ENCODE peak calls at places on chromosomes 6 and 20, in seven cellular contexts. One of them, this sample, is unnamed.

GRCh38 chr6:29671026-29671425 is 9.9 kb downstream of the ZFP57 start:
- DNase-seq in HCT116: no peak
- DNase-seq in Peyer's patch: no peak
- DNase-seq in right lobe of liver: no peak
- DNase-seq in breast epithelium: no peak
- DNase-seq in IMR-90: no peak
- DNase-seq in uterus: no peak
- DNase-seq in this sample: no peak

GRCh38 chr6:152146385-152146784 is 338.9 kb downstream of the ESR1 start:
- DNase-seq in IMR-90: peak; percentile 91
- DNase-seq in uterus: no peak
- DNase-seq in Peyer's patch: no peak
- DNase-seq in HCT116: no peak
- DNase-seq in breast epithelium: no peak
- DNase-seq in right lobe of liver: no peak
- DNase-seq in this sample: no peak

GRCh38 chr6:156794963-156795362 is 17.8 kb downstream of the ARID1B start:
- DNase-seq in Peyer's patch: no peak
- DNase-seq in right lobe of liver: no peak
- DNase-seq in breast epithelium: no peak
- DNase-seq in uterus: no peak
- DNase-seq in HCT116: no peak
- DNase-seq in IMR-90: no peak
- DNase-seq in this sample: no peak

GRCh38 chr6:29938746-29939508 is 3.4 kb upstream of the HLA-A start:
- DNase-seq in Peyer's patch: no peak
- DNase-seq in HCT116: no peak
- DNase-seq in breast epithelium: no peak
- DNase-seq in IMR-90: no peak
- DNase-seq in right lobe of liver: no peak
- DNase-seq in uterus: no peak
- DNase-seq in this sample: no peak

GRCh38 chr6:27019651-27020552 is 227.6 kb upstream of the PRSS16 start:
- DNase-seq in IMR-90: peak; percentile 93
- DNase-seq in uterus: peak; percentile 85
- DNase-seq in breast epithelium: peak; percentile 88
- DNase-seq in right lobe of liver: peak; percentile 87
- DNase-seq in HCT116: peak; percentile 81
- DNase-seq in Peyer's patch: peak; percentile 77
- DNase-seq in this sample: peak; percentile 86

GRCh38 chr20:25214824-25215223 is 19.3 kb downstream of the ENTPD6 start:
- DNase-seq in uterus: no peak
- DNase-seq in breast epithelium: no peak
- DNase-seq in Peyer's patch: no peak
- DNase-seq in right lobe of liver: no peak
- DNase-seq in IMR-90: no peak
- DNase-seq in HCT116: no peak
- DNase-seq in this sample: peak; percentile 32

GRCh38 chr20:35339007-35339406 is 46.8 kb upstream of the FAM83C start:
- DNase-seq in right lobe of liver: no peak
- DNase-seq in HCT116: no peak
- DNase-seq in uterus: no peak
- DNase-seq in Peyer's patch: no peak
- DNase-seq in IMR-90: peak; percentile 99
- DNase-seq in breast epithelium: no peak
- DNase-seq in this sample: no peak

GRCh38 chr20:22106308-22106938 is 401.0 kb downstream of the PAX1 start:
- DNase-seq in uterus: no peak
- DNase-seq in HCT116: no peak
- DNase-seq in Peyer's patch: no peak
- DNase-seq in breast epithelium: no peak
- DNase-seq in right lobe of liver: no peak
- DNase-seq in IMR-90: no peak
- DNase-seq in this sample: no peak

GRCh38 chr6:4388675-4389074 is 253.3 kb upstream of the ECI2 start:
- DNase-seq in breast epithelium: no peak
- DNase-seq in right lobe of liver: no peak
- DNase-seq in HCT116: no peak
- DNase-seq in IMR-90: no peak
- DNase-seq in Peyer's patch: no peak
- DNase-seq in uterus: no peak
- DNase-seq in this sample: no peak

GRCh38 chr6:168785720-168786511 is 344.9 kb downstream of the SMOC2 start:
- DNase-seq in uterus: no peak
- DNase-seq in IMR-90: no peak
- DNase-seq in Peyer's patch: no peak
- DNase-seq in right lobe of liver: no peak
- DNase-seq in HCT116: no peak
- DNase-seq in breast epithelium: no peak
- DNase-seq in this sample: no peak

DNA sequence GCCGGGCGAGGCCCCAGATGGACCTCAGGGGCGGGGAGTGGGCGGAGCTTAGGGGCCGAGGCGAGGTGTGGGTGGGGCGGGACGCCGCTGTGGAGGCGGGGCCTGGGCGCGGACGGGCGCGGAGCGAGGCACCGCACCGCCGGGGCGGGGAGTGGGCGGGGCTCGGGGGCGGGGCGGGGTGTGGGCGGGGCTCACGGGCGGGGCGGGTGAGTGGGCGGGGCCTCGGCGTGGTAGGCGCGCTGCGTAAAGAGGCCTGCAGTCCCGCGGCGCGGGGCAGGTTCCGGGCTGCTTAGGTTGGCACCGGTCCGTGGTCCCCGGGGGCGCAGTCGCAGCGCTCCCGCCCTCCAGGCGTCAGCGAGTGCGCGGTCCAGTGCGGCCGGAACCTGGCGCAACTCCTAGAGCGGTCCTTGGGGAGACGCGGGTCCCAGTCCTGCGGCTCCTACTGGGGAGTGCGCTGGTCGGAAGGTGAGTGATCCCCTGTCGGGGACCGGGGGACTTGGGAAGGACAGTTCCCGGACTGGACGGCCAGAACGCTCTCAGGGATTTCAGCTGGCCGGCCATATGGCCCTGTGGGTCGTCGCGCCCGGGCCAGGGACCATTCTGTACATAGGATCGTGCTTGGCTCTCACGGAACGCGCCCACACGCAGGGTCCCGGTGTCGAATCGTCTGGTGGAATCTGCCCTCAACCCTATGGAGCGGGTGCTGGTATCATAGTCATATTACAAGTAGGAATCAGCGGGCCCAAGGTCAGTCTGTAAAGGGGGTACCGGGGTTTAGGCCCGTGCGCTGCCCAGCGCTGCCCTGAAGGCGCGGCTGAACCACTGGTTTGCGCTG is at the start of gene NQO2:
- DNase-seq in breast epithelium: peak; percentile 87
- DNase-seq in uterus: peak; percentile 97
- DNase-seq in right lobe of liver: peak; percentile 98
- DNase-seq in HCT116: peak; percentile 71
- DNase-seq in Peyer's patch: peak; percentile 97
- DNase-seq in IMR-90: peak; percentile 73
- DNase-seq in this sample: peak; percentile 96
- TF ChIP-seq POLR2A in breast epithelium: peak; percentile 77
- TF ChIP-seq POLR2A in uterus: peak; percentile 92
- TF ChIP-seq POLR2A in right lobe of liver: peak; percentile 92
- TF ChIP-seq POLR2A in HCT116: peak; percentile 76
- TF ChIP-seq POLR2A in Peyer's patch: peak; percentile 94
- TF ChIP-seq POLR2A in IMR-90: peak; percentile 82
- TF ChIP-seq POLR2A in this sample: peak; percentile 80

DNA sequence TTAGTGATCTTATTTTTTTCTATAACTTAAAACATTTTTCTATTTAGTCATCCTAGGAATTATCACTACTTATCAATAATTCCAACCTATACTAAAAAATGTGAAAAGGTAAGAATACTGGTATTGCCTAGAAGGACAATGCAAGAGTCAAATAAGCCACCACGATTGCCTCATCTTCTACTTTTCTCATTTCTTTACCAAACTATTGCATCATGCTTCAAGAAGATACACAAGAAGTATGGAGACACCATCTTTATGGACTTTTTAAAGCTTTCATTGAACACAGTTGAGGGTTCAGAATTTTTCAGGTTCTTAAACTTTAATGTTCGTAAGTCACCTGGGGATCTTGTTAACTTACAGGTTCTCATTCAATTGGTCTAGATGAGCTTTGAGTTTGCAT is 25.9 kb downstream of the ELOVL2 start:
- DNase-seq in right lobe of liver: no peak
- DNase-seq in breast epithelium: no peak
- DNase-seq in uterus: no peak
- DNase-seq in HCT116: no peak
- DNase-seq in Peyer's patch: no peak
- DNase-seq in IMR-90: no peak
- DNase-seq in this sample: no peak
- H3K4me3 ChIP-seq in right lobe of liver: no peak overlapping the region
- H3K4me3 ChIP-seq in breast epithelium: no peak overlapping the region
- H3K4me3 ChIP-seq in uterus: no peak overlapping the region
- H3K4me3 ChIP-seq in HCT116: no peak overlapping the region
- H3K4me3 ChIP-seq in Peyer's patch: no peak overlapping the region
- H3K4me3 ChIP-seq in IMR-90: no peak overlapping the region
- H3K4me3 ChIP-seq in this sample: no peak overlapping the region

GRCh38 chr20:50919567-50919966 is 11.7 kb downstream of the ADNP start:
- DNase-seq in right lobe of liver: no peak
- DNase-seq in Peyer's patch: peak; percentile 61
- DNase-seq in HCT116: no peak
- DNase-seq in IMR-90: peak; percentile 84
- DNase-seq in breast epithelium: no peak
- DNase-seq in uterus: peak; percentile 71
- DNase-seq in this sample: no peak

GRCh38 chr20:50916257-50916656 is 15.0 kb downstream of the ADNP start:
- DNase-seq in IMR-90: peak; percentile 61
- DNase-seq in uterus: no peak
- DNase-seq in right lobe of liver: no peak
- DNase-seq in HCT116: no peak
- DNase-seq in breast epithelium: no peak
- DNase-seq in Peyer's patch: no peak
- DNase-seq in this sample: no peak

GRCh38 chr20:50915424-50915823 is 15.8 kb downstream of the ADNP start:
- DNase-seq in HCT116: no peak
- DNase-seq in breast epithelium: no peak
- DNase-seq in IMR-90: peak; percentile 49
- DNase-seq in right lobe of liver: no peak
- DNase-seq in Peyer's patch: no peak
- DNase-seq in uterus: no peak
- DNase-seq in this sample: no peak

GRCh38 chr20:50918403-50918802 is 12.8 kb downstream of the ADNP start:
- DNase-seq in IMR-90: peak; percentile 75
- DNase-seq in uterus: no peak
- DNase-seq in Peyer's patch: no peak
- DNase-seq in breast epithelium: no peak
- DNase-seq in right lobe of liver: no peak
- DNase-seq in HCT116: no peak
- DNase-seq in this sample: no peak

DNA sequence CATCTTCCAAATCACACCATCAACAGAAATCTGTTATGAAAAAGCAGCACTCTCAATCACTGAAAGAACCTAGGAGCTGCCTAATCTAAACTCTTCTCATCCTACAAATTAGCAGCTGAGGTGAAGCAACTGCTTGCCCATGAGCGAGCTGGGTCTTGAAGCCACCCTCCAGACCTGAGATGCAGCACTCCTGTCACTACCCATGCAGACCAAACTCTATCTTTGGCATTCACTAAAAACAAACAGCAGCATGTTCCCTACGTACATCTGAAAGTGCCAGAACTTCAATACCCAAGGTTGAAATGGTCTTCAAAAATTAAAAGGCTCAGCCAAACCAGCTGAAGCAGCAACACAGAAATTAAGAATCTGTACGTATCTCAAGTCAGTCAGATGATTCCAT is 14.3 kb downstream of the ADNP start:
- DNase-seq in uterus: no peak
- DNase-seq in breast epithelium: no peak
- DNase-seq in Peyer's patch: no peak
- DNase-seq in HCT116: no peak
- DNase-seq in right lobe of liver: no peak
- DNase-seq in IMR-90: no peak
- DNase-seq in this sample: no peak
- H3K4me1 ChIP-seq in uterus: peaks cover 2% of the 10 kb centered on the region
- H3K4me1 ChIP-seq in breast epithelium: peaks cover 3% of the 10 kb centered on the region
- H3K4me1 ChIP-seq in Peyer's patch: peaks cover 9% of the 10 kb centered on the region
- H3K4me1 ChIP-seq in HCT116: peaks cover 14% of the 10 kb centered on the region
- H3K4me1 ChIP-seq in right lobe of liver: peaks cover 13% of the 10 kb centered on the region
- H3K4me1 ChIP-seq in IMR-90: peaks cover 26% of the 10 kb centered on the region
- H3K4me1 ChIP-seq in this sample: peaks cover 81% of the 10 kb centered on the region

GRCh38 chr6:127117979-127118504 is 429 bp upstream of the RSPO3 start:
- DNase-seq in IMR-90: no peak
- DNase-seq in HCT116: no peak
- DNase-seq in breast epithelium: no peak
- DNase-seq in Peyer's patch: no peak
- DNase-seq in uterus: peak; percentile 63
- DNase-seq in right lobe of liver: no peak
- DNase-seq in this sample: no peak
- TF ChIP-seq POLR2A in IMR-90: no peak
- TF ChIP-seq POLR2A in HCT116: no peak
- TF ChIP-seq POLR2A in breast epithelium: no peak
- TF ChIP-seq POLR2A in Peyer's patch: no peak
- TF ChIP-seq POLR2A in uterus: no peak
- TF ChIP-seq POLR2A in right lobe of liver: no peak
- TF ChIP-seq POLR2A in this sample: no peak